ENCODE peak calls at places on chromosomes 12 and 14, in nine cellular contexts. N, I, U, S, D, O, Q, Y and H are unnamed samples.

GRCh38 chr12:132102297-132102696 is 41.8 kb downstream of the DDX51 start:
- DNase-seq in I (no peak), O (no peak), Q (no peak), N (no peak), U (no peak), S (no peak), D (no peak), Y (no peak), H (no peak)

GRCh38 chr12:80271770-80272169 is 172.3 kb upstream of the PTPRQ start:
- DNase-seq in S (no peak), N (no peak), U (no peak), Q (no peak), D (no peak), I (peak), Y (no peak), O (no peak), H (no peak)

GRCh38 chr12:101941306-101942000 is 64.1 kb downstream of the DRAM1 start:
- DNase-seq in D (no peak), Y (no peak), I (peak), S (no peak), Q (no peak), U (no peak), N (no peak), O (no peak), H (no peak)

GRCh38 chr12:97308576-97309198 is 153.9 kb upstream of the RMST start:
- DNase-seq in D (peak), I (peak), U (peak), Y (peak), N (no peak), S (peak), O (no peak), Q (peak), H (no peak)

GRCh38 chr12:64611430-64612286 is 1.4 kb downstream of the RASSF3 start:
- DNase-seq in S (peak), N (peak), I (peak), D (peak), U (no peak), Q (peak), Y (peak), O (peak), H (peak)

GRCh38 chr14:56160058-56160457 is 41.8 kb downstream of the PELI2 start:
- DNase-seq in Q (no peak), D (no peak), I (no peak), O (no peak), N (no peak), U (no peak), Y (no peak), S (no peak), H (no peak)

GRCh38 chr12:130087222-130087621 is 75.0 kb upstream of the FZD10 start:
- DNase-seq in Q (no peak), Y (no peak), I (no peak), N (no peak), S (no peak), O (no peak), D (no peak), U (no peak), H (no peak)

GRCh38 chr12:65781681-65782269 is 42.5 kb upstream of the HMGA2 start:
- DNase-seq in O (no peak), D (no peak), Y (no peak), S (no peak), Q (no peak), N (no peak), U (no peak), I (no peak), H (no peak)

GRCh38 chr14:44701563-44702263 is 194.6 kb upstream of the FSCB start:
- DNase-seq in I (peak), N (no peak), U (no peak), Y (no peak), Q (no peak), D (no peak), O (no peak), S (no peak), H (no peak)

GRCh38 chr14:20429801-20430669 is 5.9 kb downstream of the KLHL33 start:
- DNase-seq in Y (no peak), S (peak), Q (no peak), I (no peak), O (peak), N (no peak), U (no peak), D (no peak), H (no peak)

GRCh38 chr12:57498143-57498524 is 10.3 kb downstream of the MARS1 start:
- DNase-seq in Q (no peak), O (no peak), U (no peak), N (no peak), Y (no peak), S (no peak), D (no peak), I (no peak), H (no peak)
- TF ChIP-seq CTCF in Q (peak), O (no peak), U (peak), N (no peak), Y (no peak), S (no peak), D (no peak), I (no peak), H (no peak)

DNA sequence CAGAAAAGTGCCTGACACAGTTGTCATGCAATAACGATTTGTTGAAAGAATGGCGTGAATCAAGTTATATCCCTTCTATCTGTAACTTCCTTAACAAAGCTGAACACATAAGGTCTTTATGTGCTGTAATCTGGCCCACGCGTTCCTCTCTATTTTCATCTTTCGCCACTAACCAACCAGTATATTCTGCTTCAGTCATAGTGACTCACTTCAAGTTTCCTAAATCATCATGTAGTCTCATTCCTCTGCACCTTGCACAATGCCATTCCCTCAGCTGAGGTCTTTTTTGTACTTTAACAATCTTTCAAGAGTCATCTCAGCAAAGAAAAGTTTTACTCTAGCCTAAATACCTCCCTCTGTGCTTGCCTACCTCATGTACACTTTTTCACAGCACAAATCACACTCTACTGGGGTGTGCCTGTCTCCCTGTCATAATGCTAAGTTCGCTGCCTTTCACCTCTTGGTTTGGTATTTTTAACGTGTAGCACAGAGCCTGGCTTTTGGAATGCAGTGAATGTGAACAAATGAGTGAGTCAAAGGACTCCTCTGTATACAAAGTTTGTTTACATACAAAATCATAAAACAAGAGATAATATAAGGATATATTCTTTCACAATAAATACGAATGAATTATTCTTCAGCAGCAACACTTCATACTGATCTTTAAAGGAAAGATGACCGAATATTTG is 2.9 kb upstream of the CMAS start:
- DNase-seq in I (peak), D (no peak), O (no peak), U (peak), S (peak), Y (no peak), N (no peak), Q (peak), H (no peak)
- TF ChIP-seq CTCF in I (no peak), D (no peak), O (no peak), U (no peak), S (no peak), Y (no peak), N (no peak), Q (no peak), H (no peak)

GRCh38 chr12:118537481-118537917 is 161.1 kb downstream of the SUDS3 start:
- DNase-seq in S (peak), U (no peak), Q (no peak), D (no peak), I (no peak), N (no peak), O (no peak), Y (no peak), H (no peak)
- TF ChIP-seq CTCF in S (no peak), U (no peak), Q (no peak), D (no peak), I (no peak), N (no peak), O (no peak), Y (no peak), H (no peak)

DNA sequence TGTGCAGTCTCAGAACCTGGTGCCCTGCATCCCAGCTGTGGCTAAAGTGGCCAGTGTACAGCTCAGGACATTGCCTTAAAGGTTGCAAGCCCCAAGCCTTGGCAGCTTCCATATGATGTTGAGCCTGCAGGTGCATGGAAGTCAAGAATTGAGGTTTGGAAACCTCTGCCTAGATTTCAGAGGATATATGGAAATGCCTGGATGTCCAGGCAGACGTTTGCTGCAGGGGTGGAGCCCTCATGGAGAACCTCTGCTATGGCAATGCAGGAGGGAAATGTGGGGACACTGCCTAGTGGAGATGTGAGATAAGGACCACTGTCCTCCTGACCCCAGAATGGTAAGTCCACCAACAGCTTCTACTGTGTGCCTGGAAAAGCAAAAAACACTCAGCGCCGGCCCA is 17.9 kb upstream of the CNIH1 start:
- DNase-seq in I (no peak), N (no peak), U (no peak), S (no peak), Q (no peak), Y (no peak), O (no peak), D (no peak), H (no peak)
- TF ChIP-seq CTCF in I (no peak), N (no peak), U (no peak), S (no peak), Q (no peak), Y (no peak), O (no peak), D (no peak), H (no peak)

GRCh38 chr14:91899777-91900176 is 32.4 kb upstream of the TC2N start:
- DNase-seq in N (no peak), S (no peak), Y (no peak), O (no peak), Q (no peak), U (no peak), I (peak), D (no peak), H (no peak)

GRCh38 chr14:91898256-91898843 is 31.0 kb upstream of the TC2N start:
- DNase-seq in Q (peak), O (no peak), S (no peak), I (no peak), N (no peak), D (no peak), Y (no peak), U (no peak), H (no peak)

GRCh38 chr14:91897121-91897701 is 29.9 kb upstream of the TC2N start:
- DNase-seq in I (peak), Q (peak), N (no peak), Y (peak), D (no peak), S (no peak), U (no peak), O (no peak), H (no peak)

GRCh38 chr14:91901449-91902250 is 34.3 kb upstream of the TC2N start:
- DNase-seq in N (no peak), I (peak), Q (no peak), U (no peak), Y (peak), D (peak), O (no peak), S (no peak), H (no peak)

DNA sequence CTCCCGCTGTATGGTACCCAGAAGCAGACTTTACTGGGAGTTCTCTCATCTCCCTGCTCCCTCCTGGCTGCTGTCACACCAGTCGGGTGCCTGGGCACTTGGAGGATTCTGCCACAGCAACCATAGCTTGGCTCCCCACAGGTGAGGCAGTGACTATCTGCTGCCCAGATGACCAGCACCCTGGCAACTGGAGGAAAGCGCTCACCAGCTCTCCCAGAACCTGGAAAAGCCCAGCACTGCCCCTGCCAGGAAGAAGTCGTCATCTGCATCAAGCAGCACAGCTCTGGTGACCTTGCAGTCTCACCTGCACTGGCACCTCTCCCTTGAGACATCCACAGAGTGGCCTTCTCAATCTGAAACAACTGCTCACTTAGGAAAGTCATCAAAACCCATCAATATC is 31.9 kb upstream of the TC2N start:
- DNase-seq in Y (no peak), S (peak), O (no peak), N (no peak), Q (no peak), D (no peak), I (no peak), U (no peak), H (no peak)
- TF ChIP-seq CTCF in Y (no peak), S (no peak), O (no peak), N (no peak), Q (no peak), D (no peak), I (no peak), U (no peak), H (no peak)

DNA sequence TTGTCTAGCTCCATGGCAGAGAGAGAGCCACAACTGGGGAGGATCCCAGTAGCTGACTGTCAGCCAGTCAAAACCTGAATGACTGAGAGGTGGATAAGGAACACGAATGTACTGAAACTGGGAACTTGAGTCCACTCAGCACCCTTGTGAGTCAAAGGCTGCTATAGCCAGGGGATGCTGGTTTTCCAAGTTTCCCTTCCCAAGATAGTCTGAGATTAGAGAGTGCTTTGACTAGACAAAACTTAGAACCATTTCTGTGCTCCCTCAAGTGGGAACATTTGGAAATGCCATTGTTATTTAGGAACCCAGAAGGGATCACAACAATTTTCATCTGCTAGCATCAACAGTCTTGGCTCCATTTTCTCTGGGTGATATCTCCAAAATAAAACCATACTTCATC is 4.0 kb downstream of the PRKAG1 start:
- DNase-seq in O (no peak), N (no peak), Q (peak), D (no peak), U (no peak), I (peak), S (no peak), Y (no peak), H (no peak)
- TF ChIP-seq CTCF in O (no peak), N (no peak), Q (peak), D (no peak), U (peak), I (peak), S (no peak), Y (no peak), H (no peak)

GRCh38 chr12:56029666-56030293 is 8.9 kb downstream of the IKZF4 start:
- DNase-seq in Q (peak), S (peak), Y (peak), N (peak), I (peak), O (peak), U (no peak), D (no peak), H (no peak)
- TF ChIP-seq CTCF in Q (peak), S (peak), Y (peak), N (peak), I (peak), O (peak), U (peak), D (no peak), H (no peak)